ENCODE peak calls at places on chromosomes 11 and 22, in nine cellular contexts. One of them, this sample, is unnamed.

GRCh38 chr11:86999859-87000753 is 37.6 kb upstream of the TMEM135 start:
- DNase-seq in GM23338: peak; percentile 25
- DNase-seq in upper lobe of right lung: no peak
- DNase-seq in GM23248: peak; percentile 24
- DNase-seq in A673: peak; percentile 49
- DNase-seq in NAMALWA: no peak
- DNase-seq in ELR: no peak
- DNase-seq in GOT3: no peak
- DNase-seq in AG09309: no peak
- DNase-seq in this sample: peak; percentile 30

GRCh38 chr22:41197046-41197807 is 7.9 kb upstream of the L3MBTL2 start:
- DNase-seq in GM23338: peak; percentile 89
- DNase-seq in upper lobe of right lung: peak; percentile 93
- DNase-seq in GM23248: peak; percentile 87
- DNase-seq in A673: peak; percentile 88
- DNase-seq in NAMALWA: peak; percentile 82
- DNase-seq in ELR: peak; percentile 82
- DNase-seq in GOT3: peak; percentile 56
- DNase-seq in AG09309: no peak
- DNase-seq in this sample: peak; percentile 93

GRCh38 chr11:126716456-126717083 is 284.0 kb downstream of the KIRREL3 start:
- DNase-seq in GM23338: peak; percentile 77
- DNase-seq in upper lobe of right lung: no peak
- DNase-seq in GM23248: peak; percentile 47
- DNase-seq in A673: peak; percentile 64
- DNase-seq in NAMALWA: peak; percentile 65
- DNase-seq in ELR: peak; percentile 63
- DNase-seq in GOT3: no peak
- DNase-seq in AG09309: no peak
- DNase-seq in this sample: peak; percentile 76

GRCh38 chr11:72932132-72932570 is 117.9 kb downstream of the ATG16L2 start:
- DNase-seq in GM23338: no peak
- DNase-seq in upper lobe of right lung: no peak
- DNase-seq in GM23248: peak; percentile 72
- DNase-seq in A673: no peak
- DNase-seq in NAMALWA: no peak
- DNase-seq in ELR: peak; percentile 16
- DNase-seq in GOT3: no peak
- DNase-seq in AG09309: peak; percentile 45
- DNase-seq in this sample: no peak

GRCh38 chr11:75492181-75492820 is 33.4 kb downstream of the GDPD5 start:
- DNase-seq in GM23338: peak; percentile 57
- DNase-seq in upper lobe of right lung: no peak
- DNase-seq in GM23248: no peak
- DNase-seq in A673: peak; percentile 34
- DNase-seq in NAMALWA: peak; percentile 43
- DNase-seq in ELR: peak; percentile 73
- DNase-seq in GOT3: no peak
- DNase-seq in AG09309: no peak
- DNase-seq in this sample: peak; percentile 74

GRCh38 chr11:47726878-47727514 is 11.8 kb upstream of the AGBL2 start:
- DNase-seq in GM23338: no peak
- DNase-seq in upper lobe of right lung: no peak
- DNase-seq in GM23248: no peak
- DNase-seq in A673: no peak
- DNase-seq in NAMALWA: no peak
- DNase-seq in ELR: no peak
- DNase-seq in GOT3: no peak
- DNase-seq in AG09309: no peak
- DNase-seq in this sample: no peak

GRCh38 chr22:50247748-50248147 is 2.9 kb upstream of the TUBGCP6 start:
- DNase-seq in GM23338: peak; percentile 87
- DNase-seq in upper lobe of right lung: no peak
- DNase-seq in GM23248: peak; percentile 48
- DNase-seq in A673: peak; percentile 76
- DNase-seq in NAMALWA: peak; percentile 90
- DNase-seq in ELR: peak; percentile 75
- DNase-seq in GOT3: no peak
- DNase-seq in AG09309: no peak
- DNase-seq in this sample: peak; percentile 97

GRCh38 chr11:122847437-122847836 is 9.1 kb downstream of the CRTAM start:
- DNase-seq in GM23338: no peak
- DNase-seq in upper lobe of right lung: no peak
- DNase-seq in GM23248: no peak
- DNase-seq in A673: no peak
- DNase-seq in NAMALWA: no peak
- DNase-seq in ELR: no peak
- DNase-seq in GOT3: no peak
- DNase-seq in AG09309: no peak
- DNase-seq in this sample: no peak

GRCh38 chr11:65781152-65781961 is 581 bp upstream of the AP5B1 start:
- DNase-seq in GM23338: peak; percentile 82
- DNase-seq in upper lobe of right lung: peak; percentile 80
- DNase-seq in GM23248: peak; percentile 48
- DNase-seq in A673: peak; percentile 56
- DNase-seq in NAMALWA: no peak
- DNase-seq in ELR: no peak
- DNase-seq in GOT3: no peak
- DNase-seq in AG09309: no peak
- DNase-seq in this sample: peak; percentile 73

GRCh38 chr11:83033972-83034672 is 37.6 kb downstream of the RAB30 start:
- DNase-seq in GM23338: peak; percentile 31
- DNase-seq in upper lobe of right lung: no peak
- DNase-seq in GM23248: peak; percentile 93
- DNase-seq in A673: peak; percentile 47
- DNase-seq in NAMALWA: peak; percentile 21
- DNase-seq in ELR: no peak
- DNase-seq in GOT3: no peak
- DNase-seq in AG09309: peak; percentile 87
- DNase-seq in this sample: peak; percentile 86

GRCh38 chr22:41369837-41370236 is 11.9 kb upstream of the TEF start:
- DNase-seq in GM23338: no peak
- DNase-seq in upper lobe of right lung: no peak
- DNase-seq in GM23248: no peak
- DNase-seq in A673: no peak
- DNase-seq in NAMALWA: no peak
- DNase-seq in ELR: no peak
- DNase-seq in GOT3: no peak
- DNase-seq in AG09309: no peak
- DNase-seq in this sample: peak; percentile 68

GRCh38 chr11:75820636-75821035 is 5.6 kb downstream of the UVRAG start:
- DNase-seq in GM23338: no peak
- DNase-seq in upper lobe of right lung: no peak
- DNase-seq in GM23248: peak; percentile 66
- DNase-seq in A673: no peak
- DNase-seq in NAMALWA: no peak
- DNase-seq in ELR: peak; percentile 50
- DNase-seq in GOT3: no peak
- DNase-seq in AG09309: no peak
- DNase-seq in this sample: no peak

GRCh38 chr11:77142091-77142975 is 14.3 kb downstream of the MYO7A start:
- DNase-seq in GM23338: no peak
- DNase-seq in upper lobe of right lung: no peak
- DNase-seq in GM23248: no peak
- DNase-seq in A673: no peak
- DNase-seq in NAMALWA: no peak
- DNase-seq in ELR: no peak
- DNase-seq in GOT3: no peak
- DNase-seq in AG09309: no peak
- DNase-seq in this sample: no peak

GRCh38 chr11:15603208-15603607 is 488.5 kb downstream of the INSC start:
- DNase-seq in GM23338: no peak
- DNase-seq in upper lobe of right lung: no peak
- DNase-seq in GM23248: no peak
- DNase-seq in A673: no peak
- DNase-seq in NAMALWA: no peak
- DNase-seq in ELR: no peak
- DNase-seq in GOT3: no peak
- DNase-seq in AG09309: no peak
- DNase-seq in this sample: peak; percentile 84

GRCh38 chr11:121161349-121161917 is 60.4 kb downstream of the TECTA start:
- DNase-seq in GM23338: no peak
- DNase-seq in upper lobe of right lung: no peak
- DNase-seq in GM23248: no peak
- DNase-seq in A673: no peak
- DNase-seq in NAMALWA: no peak
- DNase-seq in ELR: no peak
- DNase-seq in GOT3: no peak
- DNase-seq in AG09309: no peak
- DNase-seq in this sample: no peak

GRCh38 chr22:20551805-20552449 is 44.5 kb downstream of the MED15 start:
- DNase-seq in GM23338: no peak
- DNase-seq in upper lobe of right lung: no peak
- DNase-seq in GM23248: peak; percentile 60
- DNase-seq in A673: peak; percentile 44
- DNase-seq in NAMALWA: no peak
- DNase-seq in ELR: no peak
- DNase-seq in GOT3: no peak
- DNase-seq in AG09309: no peak
- DNase-seq in this sample: no peak

GRCh38 chr22:32413715-32414114 is 1.7 kb upstream of the RTCB start:
- DNase-seq in GM23338: peak; percentile 40
- DNase-seq in upper lobe of right lung: no peak
- DNase-seq in GM23248: peak; percentile 44
- DNase-seq in A673: no peak
- DNase-seq in NAMALWA: peak; percentile 34
- DNase-seq in ELR: peak; percentile 47
- DNase-seq in GOT3: no peak
- DNase-seq in AG09309: no peak
- DNase-seq in this sample: peak; percentile 27

GRCh38 chr11:126080206-126080941 is 17.7 kb upstream of the CDON start:
- DNase-seq in GM23338: no peak
- DNase-seq in upper lobe of right lung: no peak
- DNase-seq in GM23248: peak; percentile 47
- DNase-seq in A673: no peak
- DNase-seq in NAMALWA: no peak
- DNase-seq in ELR: no peak
- DNase-seq in GOT3: no peak
- DNase-seq in AG09309: no peak
- DNase-seq in this sample: peak; percentile 85

GRCh38 chr11:36164522-36165250 is 124.5 kb downstream of the COMMD9 start:
- DNase-seq in GM23338: no peak
- DNase-seq in upper lobe of right lung: no peak
- DNase-seq in GM23248: peak; percentile 37
- DNase-seq in A673: peak; percentile 74
- DNase-seq in NAMALWA: no peak
- DNase-seq in ELR: peak; percentile 62
- DNase-seq in GOT3: no peak
- DNase-seq in AG09309: no peak
- DNase-seq in this sample: no peak

GRCh38 chr11:20060180-20060579 is 100.1 kb downstream of the DBX1 start:
- DNase-seq in GM23338: no peak
- DNase-seq in upper lobe of right lung: no peak
- DNase-seq in GM23248: no peak
- DNase-seq in A673: no peak
- DNase-seq in NAMALWA: no peak
- DNase-seq in ELR: no peak
- DNase-seq in GOT3: no peak
- DNase-seq in AG09309: no peak
- DNase-seq in this sample: no peak

GRCh38 chr11:30960387-30960992 is 374.3 kb upstream of the MPPED2 start:
- DNase-seq in GM23338: peak; percentile 73
- DNase-seq in upper lobe of right lung: no peak
- DNase-seq in GM23248: peak; percentile 76
- DNase-seq in A673: peak; percentile 86
- DNase-seq in NAMALWA: peak; percentile 34
- DNase-seq in ELR: peak; percentile 46
- DNase-seq in GOT3: no peak
- DNase-seq in AG09309: peak; percentile 7
- DNase-seq in this sample: peak; percentile 92

GRCh38 chr22:31244044-31244942 is 32.2 kb downstream of the LIMK2 start:
- DNase-seq in GM23338: peak; percentile 75
- DNase-seq in upper lobe of right lung: no peak
- DNase-seq in GM23248: peak; percentile 97
- DNase-seq in A673: peak; percentile 64
- DNase-seq in NAMALWA: no peak
- DNase-seq in ELR: peak; percentile 87
- DNase-seq in GOT3: no peak
- DNase-seq in AG09309: no peak
- DNase-seq in this sample: peak; percentile 49

GRCh38 chr11:62573006-62573591 is 592 bp downstream of the EEF1G start:
- DNase-seq in GM23338: peak; percentile 26
- DNase-seq in upper lobe of right lung: peak; percentile 67
- DNase-seq in GM23248: peak; percentile 65
- DNase-seq in A673: peak; percentile 37
- DNase-seq in NAMALWA: peak; percentile 53
- DNase-seq in ELR: peak; percentile 42
- DNase-seq in GOT3: no peak
- DNase-seq in AG09309: no peak
- DNase-seq in this sample: peak; percentile 51

This sample was measured in NCI-H69.